ENCODE peak calls at places on chromosomes 1 and 21, in nine cellular contexts. R is breast epithelium, B is HCT116, W is suprapubic skin, Y is SK-N-SH, Z is spleen, J is K562, P is GM12878, H is prostate gland. A is an unnamed sample. For H3K4me1 and H3K9me3, the result is how much of the 10 kb centered on the place peaks cover.

GRCh38 chr1:54986025-54986424 is 5.6 kb downstream of the TMEM61 start:
- DNase-seq in R (no peak), B (no peak), W (no peak), Y (no peak), Z (peak), J (no peak), P (no peak), H (no peak), A (no peak)

GRCh38 chr1:94503153-94503552 is 38.4 kb downstream of the F3 start:
- DNase-seq in R (no peak), B (no peak), W (no peak), Y (no peak), Z (no peak), J (no peak), P (no peak), H (no peak), A (no peak)

GRCh38 chr1:222557148-222557547 is 9.2 kb upstream of the HHIPL2 start:
- DNase-seq in R (no peak), B (no peak), W (no peak), Y (no peak), Z (no peak), J (no peak), P (no peak), H (no peak), A (no peak)

GRCh38 chr1:32888677-32889420 is 2.6 kb downstream of the HPCA start:
- DNase-seq in R (no peak), B (no peak), W (no peak), Y (no peak), Z (no peak), J (no peak), P (no peak), H (no peak), A (no peak)

GRCh38 chr1:25566186-25566729 is 22.9 kb downstream of the LDLRAP1 start:
- DNase-seq in R (no peak), B (no peak), W (no peak), Y (no peak), Z (no peak), J (no peak), P (no peak), H (peak), A (no peak)

GRCh38 chr1:32305310-32305709 is 13.4 kb downstream of the HDAC1 start:
- DNase-seq in R (no peak), B (no peak), W (no peak), Y (no peak), Z (no peak), J (no peak), P (no peak), H (no peak), A (no peak)

GRCh38 chr1:199168895-199169294 is 530.1 kb downstream of the PTPRC start:
- DNase-seq in R (no peak), B (no peak), W (no peak), Y (no peak), Z (no peak), J (no peak), P (no peak), H (no peak), A (no peak)

GRCh38 chr21:44407493-44407892 is 47.8 kb upstream of the LRRC3 start:
- DNase-seq in R (no peak), B (no peak), W (no peak), Y (peak), Z (no peak), J (no peak), P (no peak), H (no peak), A (no peak)

GRCh38 chr1:84844094-84844493 is 48.9 kb downstream of the LPAR3 start:
- DNase-seq in R (no peak), B (no peak), W (no peak), Y (no peak), Z (no peak), J (no peak), P (no peak), H (no peak), A (no peak)

GRCh38 chr1:30883389-30884172 is 25.0 kb downstream of the SDC3 start:
- DNase-seq in R (no peak), B (no peak), W (no peak), Y (no peak), Z (no peak), J (no peak), P (no peak), H (no peak), A (no peak)

GRCh38 chr1:104991702-104992101 is 1242.0 kb downstream of the AMY1C start:
- DNase-seq in R (no peak), B (no peak), W (no peak), Y (no peak), Z (no peak), J (no peak), P (no peak), H (no peak), A (no peak)

GRCh38 chr1:17575786-17576584 is 36.5 kb downstream of the ARHGEF10L start:
- DNase-seq in R (no peak), B (no peak), W (no peak), Y (no peak), Z (no peak), J (no peak), P (no peak), H (no peak), A (no peak)

GRCh38 chr1:23562138-23562819 is 3.0 kb upstream of the ID3 start:
- DNase-seq in R (peak), B (peak), W (peak), Y (peak), Z (peak), J (peak), P (no peak), H (peak), A (peak)

GRCh38 chr21:43847301-43847700 is 17.7 kb upstream of the AGPAT3 start:
- DNase-seq in R (no peak), B (no peak), W (no peak), Y (no peak), Z (peak), J (no peak), P (no peak), H (no peak), A (no peak)

GRCh38 chr1:197736689-197737088 is 38.6 kb downstream of the DENND1B start:
- DNase-seq in R (no peak), B (no peak), W (no peak), Y (no peak), Z (no peak), J (no peak), P (no peak), H (no peak), A (no peak)

GRCh38 chr21:42513151-42513984 is at the start of gene SLC37A1:
- DNase-seq in R (no peak), B (no peak), W (peak), Y (peak), Z (peak), J (no peak), P (no peak), H (no peak), A (no peak)

GRCh38 chr1:10631811-10632481 is 157.2 kb downstream of the PEX14 start:
- DNase-seq in R (no peak), B (no peak), W (no peak), Y (peak), Z (peak), J (no peak), P (no peak), H (no peak), A (no peak)

GRCh38 chr1:2355408-2356261 is 35.7 kb downstream of the MORN1 start:
- DNase-seq in R (no peak), B (no peak), W (no peak), Y (no peak), Z (peak), J (no peak), P (no peak), H (no peak), A (no peak)

GRCh38 chr21:32303385-32303784 is 4.7 kb downstream of the MRAP start:
- DNase-seq in R (no peak), B (no peak), W (peak), Y (no peak), Z (no peak), J (no peak), P (no peak), H (no peak), A (peak)

GRCh38 chr1:205598841-205599666 is 32.8 kb downstream of the ELK4 start:
- DNase-seq in R (no peak), B (no peak), W (no peak), Y (no peak), Z (no peak), J (no peak), P (no peak), H (no peak), A (no peak)

GRCh38 chr1:209899948-209900347 is 38.1 kb upstream of the SYT14 start:
- DNase-seq in R (no peak), B (peak), W (no peak), Y (peak), Z (no peak), J (peak), P (no peak), H (no peak), A (no peak)

GRCh38 chr21:35529141-35529863 is 480.2 kb upstream of the RUNX1 start:
- DNase-seq in R (no peak), B (no peak), W (no peak), Y (no peak), Z (no peak), J (no peak), P (no peak), H (no peak), A (no peak)

GRCh38 chr1:22114083-22115012 is 28.5 kb downstream of the WNT4 start:
- DNase-seq in R (no peak), B (no peak), W (no peak), Y (peak), Z (no peak), J (no peak), P (no peak), H (no peak), A (no peak)

GRCh38 chr1:71592646-71593274 is 511.9 kb upstream of the ZRANB2 start:
- DNase-seq in R (no peak), B (no peak), W (no peak), Y (no peak), Z (no peak), J (no peak), P (no peak), H (no peak), A (no peak)

GRCh38 chr1:30652151-30652915 is 71.1 kb downstream of the MATN1 start:
- DNase-seq in R (peak), B (no peak), W (no peak), Y (peak), Z (peak), J (no peak), P (no peak), H (no peak), A (no peak)

GRCh38 chr1:185311589-185312225 is 5.3 kb downstream of the IVNS1ABP start:
- DNase-seq in R (no peak), B (no peak), W (no peak), Y (no peak), Z (no peak), J (no peak), P (no peak), H (no peak), A (no peak)

GRCh38 chr1:31488528-31488927 is 75.5 kb downstream of the SERINC2 start:
- DNase-seq in R (no peak), B (no peak), W (no peak), Y (no peak), Z (no peak), J (peak), P (no peak), H (no peak), A (no peak)

GRCh38 chr1:77888429-77889239 is at the start of gene NEXN:
- DNase-seq in R (peak), B (no peak), W (peak), Y (peak), Z (peak), J (peak), P (no peak), H (peak), A (peak)

GRCh38 chr1:20329793-20330542 is 39.3 kb downstream of the VWA5B1 start:
- DNase-seq in R (no peak), B (no peak), W (no peak), Y (no peak), Z (peak), J (peak), P (no peak), H (no peak), A (no peak)

GRCh38 chr1:178230881-178231409 is 137.0 kb downstream of the RASAL2 start:
- DNase-seq in R (no peak), B (no peak), W (no peak), Y (no peak), Z (no peak), J (no peak), P (no peak), H (no peak), A (no peak)

GRCh38 chr1:154943649-154944421 is 7.3 kb upstream of the PMVK start:
- DNase-seq in R (no peak), B (no peak), W (no peak), Y (peak), Z (no peak), J (peak), P (no peak), H (no peak), A (no peak)

GRCh38 chr1:191371626-191372025 is 786.6 kb upstream of the RGS18 start:
- DNase-seq in R (no peak), B (no peak), W (no peak), Y (no peak), Z (no peak), J (no peak), P (no peak), H (no peak), A (no peak)

GRCh38 chr21:28742527-28742926 is 250.2 kb downstream of the LTN1 start:
- DNase-seq in R (no peak), B (no peak), W (no peak), Y (peak), Z (no peak), J (no peak), P (no peak), H (no peak), A (no peak)

GRCh38 chr1:67020304-67020703 is 33.6 kb downstream of the SLC35D1 start:
- DNase-seq in R (no peak), B (no peak), W (no peak), Y (no peak), Z (no peak), J (no peak), P (no peak), H (no peak), A (no peak)

GRCh38 chr1:53552146-53552940 is 93.1 kb downstream of the DMRTB1 start:
- DNase-seq in R (peak), B (no peak), W (peak), Y (peak), Z (peak), J (no peak), P (no peak), H (no peak), A (no peak)

GRCh38 chr1:224435318-224435763 is 744 bp upstream of the WDR26 start:
- DNase-seq in R (no peak), B (no peak), W (no peak), Y (no peak), Z (no peak), J (peak), P (no peak), H (peak), A (no peak)

GRCh38 chr1:206761369-206761768 is 9.2 kb upstream of the IL19 start:
- DNase-seq in R (no peak), B (no peak), W (no peak), Y (peak), Z (no peak), J (no peak), P (no peak), H (no peak), A (no peak)

GRCh38 chr1:109361114-109361513 is 36.6 kb downstream of the SORT1 start:
- DNase-seq in R (no peak), B (no peak), W (no peak), Y (no peak), Z (no peak), J (no peak), P (no peak), H (no peak), A (no peak)

GRCh38 chr1:30692948-30693301 is 30.5 kb downstream of the MATN1 start:
- DNase-seq in R (no peak), B (no peak), W (no peak), Y (no peak), Z (no peak), J (no peak), P (no peak), H (no peak), A (no peak)

GRCh38 chr1:237976345-237976744 is 85.6 kb upstream of the ZP4 start:
- DNase-seq in R (no peak), B (no peak), W (no peak), Y (no peak), Z (no peak), J (no peak), P (peak), H (no peak), A (no peak)
- TF ChIP-seq POLR2AphosphoS5 in R (no peak), B (no peak), W (no peak), Y (no peak), Z (no peak), J (no peak), P (no peak), H (no peak), A (no peak)

DNA sequence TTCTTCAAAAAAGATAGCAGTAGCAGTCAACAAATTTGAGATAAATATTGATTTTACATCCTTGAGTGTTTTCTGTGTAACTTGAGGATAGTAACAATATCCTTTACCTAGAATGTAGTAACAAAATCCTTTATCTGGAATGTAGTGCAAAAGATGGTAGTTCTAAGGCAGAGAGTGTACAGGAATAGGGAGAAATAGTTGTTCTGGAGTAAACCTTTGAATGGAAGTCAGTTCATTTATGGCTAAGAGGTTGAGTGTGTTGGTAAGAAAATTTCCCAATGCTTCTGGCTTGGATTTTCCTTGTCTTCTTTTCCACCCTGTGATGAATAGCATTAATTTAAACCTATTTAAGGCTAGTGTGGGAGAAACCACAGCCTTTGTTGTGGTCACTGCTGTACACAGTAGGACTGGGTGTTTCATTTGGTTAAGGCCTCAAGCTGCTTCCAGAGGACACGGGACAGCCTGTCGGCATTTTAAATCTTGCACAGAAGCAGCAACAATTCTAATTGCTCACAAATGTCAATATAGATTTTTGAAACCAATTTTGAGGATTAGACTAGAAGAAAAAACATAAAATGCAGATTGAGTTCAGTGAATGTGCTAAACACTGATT is 11.3 kb downstream of the NFIA start:
- DNase-seq in R (no peak), B (no peak), W (no peak), Y (no peak), Z (no peak), J (no peak), P (no peak), H (no peak), A (no peak)
- H3K4me1 ChIP-seq in R (under half), B (under half), W (half or more), Y (under half), Z (half or more), J (under half), P (under half), H (under half), A (half or more)

GRCh38 chr1:152386940-152387339 is 27.1 kb downstream of the CRNN start:
- DNase-seq in R (no peak), B (no peak), W (no peak), Y (no peak), Z (no peak), J (no peak), P (no peak), H (no peak), A (no peak)
- H3K9me3 ChIP-seq in R (under half), B (under half), W (under half), Y (under half), Z (under half), J (under half), P (under half), H (under half), A (under half)

DNA sequence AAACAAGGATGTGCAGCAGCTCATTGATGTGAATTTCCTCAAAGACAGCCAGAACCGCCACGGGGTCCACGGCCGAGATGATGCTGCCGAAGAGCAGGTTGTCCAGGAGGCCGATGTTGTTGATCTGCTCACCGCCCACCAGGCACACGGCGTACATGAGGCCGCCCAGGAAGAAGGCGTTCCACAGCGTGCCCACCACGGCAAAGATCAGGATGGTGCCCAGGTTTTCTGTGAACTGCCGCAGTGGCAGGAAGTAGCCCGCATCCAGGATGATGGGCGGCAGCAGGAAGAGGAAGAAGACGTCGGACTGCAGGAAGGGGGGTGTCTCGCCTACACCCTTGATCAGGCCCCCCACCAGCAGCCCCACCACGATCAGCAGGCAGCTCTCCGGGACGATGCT is 41.1 kb downstream of the SLC9A1 start:
- DNase-seq in R (no peak), B (no peak), W (no peak), Y (no peak), Z (no peak), J (no peak), P (no peak), H (no peak), A (no peak)
- TF ChIP-seq POLR2AphosphoS5 in R (no peak), B (no peak), W (no peak), Y (no peak), Z (no peak), J (no peak), P (no peak), H (no peak), A (no peak)

GRCh38 chr1:160806109-160806665 is 10.2 kb downstream of the LY9 start:
- DNase-seq in R (no peak), B (no peak), W (no peak), Y (no peak), Z (no peak), J (no peak), P (no peak), H (no peak), A (no peak)
- H3K4me1 ChIP-seq in R (under half), B (under half), W (under half), Y (under half), Z (under half), J (under half), P (under half), H (under half), A (under half)

GRCh38 chr21:26659181-26659580 is 86.1 kb upstream of the CYYR1 start:
- DNase-seq in R (no peak), B (no peak), W (no peak), Y (no peak), Z (no peak), J (no peak), P (no peak), H (no peak), A (no peak)
- H3K9me3 ChIP-seq in R (under half), B (under half), W (under half), Y (under half), Z (under half), J (under half), P (under half), H (under half), A (under half)

DNA sequence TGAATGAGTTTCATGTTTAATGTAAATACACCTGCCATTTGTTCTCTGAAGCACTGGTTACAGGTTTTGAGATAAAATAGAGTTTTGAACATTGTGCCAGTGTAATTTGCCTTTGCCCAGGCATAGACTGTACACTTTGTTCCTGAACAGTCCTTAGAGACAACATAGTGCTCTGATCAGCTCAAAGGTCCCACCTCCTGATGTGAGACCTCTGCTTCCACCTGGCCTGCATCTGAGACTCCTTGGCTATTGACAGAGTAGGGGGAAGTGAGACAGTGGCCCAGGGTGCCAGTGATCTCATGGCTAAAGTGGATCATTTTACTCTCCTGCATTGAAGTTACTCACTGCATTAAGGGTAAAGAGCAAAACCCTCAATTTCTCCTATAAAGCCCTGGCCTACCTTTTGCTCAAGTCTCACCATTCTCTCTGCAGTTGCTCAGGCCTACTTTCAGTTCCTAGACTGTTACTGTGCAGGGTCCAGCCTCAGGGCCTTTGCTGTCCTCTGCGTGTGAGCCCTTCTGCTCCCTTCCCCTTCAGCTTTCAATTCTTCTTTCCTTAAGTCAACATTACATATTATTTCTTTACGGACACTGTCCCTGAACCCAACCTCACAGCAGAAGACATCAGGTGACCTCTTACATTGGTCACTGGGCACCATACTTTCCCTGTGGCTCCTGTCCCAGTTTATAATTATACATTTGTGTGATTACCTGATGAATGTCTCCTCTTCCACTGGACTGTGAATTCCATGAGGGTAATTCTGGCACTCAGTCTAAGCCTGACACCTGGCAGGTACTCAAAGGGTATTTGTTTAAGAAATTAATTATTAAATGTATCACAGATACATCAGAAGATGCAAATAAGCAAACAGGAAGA is 142.9 kb downstream of the ROR1 start:
- DNase-seq in R (no peak), B (no peak), W (no peak), Y (no peak), Z (no peak), J (no peak), P (no peak), H (no peak), A (no peak)
- TF ChIP-seq POLR2AphosphoS5 in R (no peak), B (no peak), W (no peak), Y (no peak), Z (no peak), J (no peak), P (no peak), H (no peak), A (no peak)

A was measured in vagina.